ENCODE peak calls at places on chromosomes 6 and 20, in ten cellular contexts. A is activated naive CD4-positive, alpha-beta T cell; U is activated CD8-positive, alpha-beta T cell treated with anti-CD3 and anti-CD28 coated beads for 36 hours; M is ELR; S is iPS-NIHi11; B is NCI-H774; L is H54; P is hippocampal formation; I is activated CD8-positive, alpha-beta memory T cell treated with anti-CD3 and anti-CD28 coated beads, Interleukin-2, amount 10 ng/mL, durations not matched to agents 7 days and 5 days; D is Right ventricle myocardium superior. R is an unnamed sample.

GRCh38 chr6:13444604-13445003 is 42.8 kb downstream of the GFOD1 start:
- DNase-seq in A (no peak), U (no peak), M (no peak), S (no peak), B (no peak), L (no peak), P (no peak), I (no peak), D (no peak), R (no peak)

GRCh38 chr6:166849762-166850181 is 106.6 kb downstream of the RNASET2 start:
- DNase-seq in A (no peak), U (no peak), M (no peak), S (no peak), B (no peak), L (no peak), P (no peak), I (no peak), D (no peak), R (peak)

GRCh38 chr6:11017090-11017489 is 27.0 kb downstream of the ELOVL2 start:
- DNase-seq in A (no peak), U (no peak), M (no peak), S (no peak), B (no peak), L (no peak), P (no peak), I (no peak), D (no peak), R (no peak)

GRCh38 chr6:90212274-90212673 is 84.4 kb downstream of the BACH2 start:
- DNase-seq in A (no peak), U (peak), M (no peak), S (no peak), B (no peak), L (no peak), P (no peak), I (no peak), D (no peak), R (peak)

GRCh38 chr20:47551841-47552240 is 50.2 kb downstream of the NCOA3 start:
- DNase-seq in A (no peak), U (peak), M (peak), S (no peak), B (no peak), L (no peak), P (no peak), I (no peak), D (no peak), R (no peak)

GRCh38 chr6:34664270-34664971 is 32.1 kb downstream of the ILRUN start:
- DNase-seq in A (no peak), U (no peak), M (peak), S (no peak), B (no peak), L (no peak), P (no peak), I (no peak), D (no peak), R (no peak)

GRCh38 chr6:154508573-154509375 is 1.7 kb downstream of the CNKSR3 start:
- DNase-seq in A (no peak), U (no peak), M (peak), S (no peak), B (no peak), L (peak), P (no peak), I (no peak), D (no peak), R (no peak)

GRCh38 chr20:45836841-45837240 is 3.2 kb downstream of the SNX21 start:
- DNase-seq in A (no peak), U (no peak), M (no peak), S (no peak), B (no peak), L (no peak), P (no peak), I (no peak), D (no peak), R (no peak)

GRCh38 chr6:131362070-131362469 is 211.0 kb upstream of the ARG1 start:
- DNase-seq in A (no peak), U (no peak), M (peak), S (no peak), B (no peak), L (peak), P (no peak), I (no peak), D (no peak), R (no peak)

GRCh38 chr6:104597541-104598050 is 262.1 kb downstream of the HACE1 start:
- DNase-seq in A (no peak), U (no peak), M (peak), S (peak), B (no peak), L (no peak), P (no peak), I (no peak), D (no peak), R (no peak)

GRCh38 chr20:22535483-22535882 is 48.9 kb downstream of the FOXA2 start:
- DNase-seq in A (no peak), U (no peak), M (no peak), S (no peak), B (no peak), L (no peak), P (no peak), I (no peak), D (no peak), R (no peak)

GRCh38 chr6:4370066-4370465 is 234.7 kb upstream of the ECI2 start:
- DNase-seq in A (no peak), U (no peak), M (peak), S (no peak), B (no peak), L (peak), P (no peak), I (no peak), D (no peak), R (no peak)

GRCh38 chr6:16690244-16691142 is 70.8 kb downstream of the ATXN1 start:
- DNase-seq in A (no peak), U (peak), M (peak), S (no peak), B (no peak), L (no peak), P (no peak), I (peak), D (no peak), R (peak)

GRCh38 chr6:154292066-154292465 is 64.5 kb downstream of the IPCEF1 start:
- DNase-seq in A (no peak), U (no peak), M (peak), S (no peak), B (no peak), L (no peak), P (no peak), I (no peak), D (no peak), R (no peak)

GRCh38 chr20:23200914-23201313 is 114.8 kb upstream of the CD93 start:
- DNase-seq in A (no peak), U (peak), M (peak), S (peak), B (no peak), L (no peak), P (no peak), I (no peak), D (peak), R (peak)

GRCh38 chr6:155327326-155328073 is 13.2 kb upstream of the TFB1M start:
- DNase-seq in A (peak), U (peak), M (peak), S (peak), B (peak), L (no peak), P (peak), I (peak), D (no peak), R (peak)

GRCh38 chr20:48738399-48739304 is 89.1 kb downstream of the PREX1 start:
- DNase-seq in A (no peak), U (peak), M (peak), S (no peak), B (no peak), L (no peak), P (peak), I (peak), D (no peak), R (peak)

GRCh38 chr20:25498280-25498606 is 87.1 kb downstream of the NINL start:
- DNase-seq in A (no peak), U (no peak), M (no peak), S (no peak), B (no peak), L (no peak), P (no peak), I (no peak), D (no peak), R (no peak)

GRCh38 chr6:25248100-25248499 is 31.1 kb upstream of the CARMIL1 start:
- DNase-seq in A (no peak), U (no peak), M (peak), S (no peak), B (no peak), L (peak), P (no peak), I (no peak), D (no peak), R (no peak)

GRCh38 chr6:101401792-101402617 is 8.5 kb downstream of the GRIK2 start:
- DNase-seq in A (no peak), U (no peak), M (peak), S (peak), B (peak), L (no peak), P (no peak), I (no peak), D (no peak), R (no peak)

GRCh38 chr6:114142256-114142655 is 171.3 kb upstream of the HDAC2 start:
- DNase-seq in A (no peak), U (no peak), M (peak), S (no peak), B (no peak), L (no peak), P (no peak), I (no peak), D (no peak), R (no peak)

GRCh38 chr6:131728296-131728939 is 17.6 kb upstream of the CTAGE9 start:
- DNase-seq in A (no peak), U (no peak), M (no peak), S (no peak), B (no peak), L (no peak), P (no peak), I (no peak), D (no peak), R (no peak)

GRCh38 chr6:14272111-14273085 is 154.8 kb downstream of the CD83 start:
- DNase-seq in A (no peak), U (no peak), M (peak), S (no peak), B (no peak), L (peak), P (no peak), I (peak), D (no peak), R (no peak)

GRCh38 chr6:47047097-47047478 is 5.0 kb upstream of the ADGRF1 start:
- DNase-seq in A (no peak), U (no peak), M (no peak), S (no peak), B (no peak), L (no peak), P (no peak), I (no peak), D (no peak), R (no peak)

GRCh38 chr6:36755435-36756348 is 58.1 kb downstream of the RAB44 start:
- DNase-seq in A (peak), U (peak), M (peak), S (no peak), B (no peak), L (no peak), P (no peak), I (peak), D (no peak), R (peak)

GRCh38 chr6:69961251-69961650 is 94.9 kb downstream of the COL19A1 start:
- DNase-seq in A (no peak), U (no peak), M (no peak), S (no peak), B (no peak), L (no peak), P (no peak), I (no peak), D (no peak), R (no peak)

GRCh38 chr6:17419189-17419575 is 25.8 kb downstream of the CAP2 start:
- DNase-seq in A (no peak), U (no peak), M (no peak), S (no peak), B (no peak), L (no peak), P (no peak), I (no peak), D (no peak), R (no peak)

GRCh38 chr6:112835078-112835477 is 487.9 kb downstream of the RFPL4B start:
- DNase-seq in A (no peak), U (no peak), M (no peak), S (no peak), B (no peak), L (no peak), P (no peak), I (no peak), D (no peak), R (no peak)

GRCh38 chr6:155678361-155678760 is 222.7 kb upstream of the NOX3 start:
- DNase-seq in A (no peak), U (no peak), M (no peak), S (no peak), B (no peak), L (no peak), P (no peak), I (no peak), D (no peak), R (no peak)

GRCh38 chr20:23434521-23435313 is 4.8 kb upstream of the CSTL1 start:
- DNase-seq in A (no peak), U (no peak), M (no peak), S (no peak), B (no peak), L (no peak), P (no peak), I (peak), D (no peak), R (no peak)

GRCh38 chr6:72595812-72596211 is 26.1 kb upstream of the KCNQ5 start:
- DNase-seq in A (no peak), U (no peak), M (no peak), S (no peak), B (no peak), L (no peak), P (no peak), I (no peak), D (no peak), R (peak)

GRCh38 chr6:125816828-125817280 is 26.1 kb downstream of the NCOA7 start:
- DNase-seq in A (no peak), U (no peak), M (peak), S (no peak), B (no peak), L (no peak), P (no peak), I (no peak), D (no peak), R (no peak)

GRCh38 chr20:278607-279571 is 11.7 kb downstream of the C20orf96 start:
- DNase-seq in A (no peak), U (no peak), M (no peak), S (peak), B (no peak), L (no peak), P (no peak), I (no peak), D (peak), R (no peak)

GRCh38 chr6:75590370-75590769 is 11.3 kb upstream of the SENP6 start:
- DNase-seq in A (no peak), U (no peak), M (no peak), S (no peak), B (no peak), L (no peak), P (no peak), I (no peak), D (no peak), R (no peak)

GRCh38 chr6:116695398-116695797 is 14.4 kb downstream of the KPNA5 start:
- DNase-seq in A (no peak), U (no peak), M (peak), S (no peak), B (no peak), L (no peak), P (no peak), I (no peak), D (no peak), R (peak)

GRCh38 chr6:148616811-148617210 is 130.0 kb upstream of the UST start:
- DNase-seq in A (no peak), U (no peak), M (peak), S (no peak), B (no peak), L (no peak), P (no peak), I (no peak), D (no peak), R (no peak)

GRCh38 chr6:159212026-159212425 is 42.8 kb downstream of the FNDC1 start:
- DNase-seq in A (no peak), U (no peak), M (no peak), S (no peak), B (no peak), L (no peak), P (no peak), I (no peak), D (no peak), R (no peak)